ENCODE peak calls at places on chromosomes 4 and X, in ten cellular contexts. L is HL-60, R is fibroblast of mammary gland, I is AG09309, K is NT2/D1, T is kidney epithelial cell, P is cardiac muscle cell, V is OCI-LY7, Q is cardiac fibroblast, F is HCT116. H is an unnamed sample.

GRCh38 chr4:157887316-157887715 is 285.5 kb downstream of the GASK1B start:
- DNase-seq in L (no peak), R (no peak), I (no peak), K (no peak), T (no peak), P (no peak), V (no peak), Q (no peak), F (no peak), H (no peak)

GRCh38 chr4:26140150-26140898 is 180.5 kb upstream of the RBPJ start:
- DNase-seq in L (no peak), R (peak), I (peak), K (no peak), T (peak), P (no peak), V (no peak), Q (peak), F (no peak), H (no peak)

GRCh38 chrX:153921511-153922285 is 4.4 kb downstream of the ARHGAP4 start:
- DNase-seq in L (no peak), R (no peak), I (no peak), K (no peak), T (no peak), P (no peak), V (no peak), Q (no peak), F (no peak), H (no peak)

GRCh38 chrX:31547416-31547815 is 475.6 kb upstream of the FTHL17 start:
- DNase-seq in L (no peak), R (peak), I (no peak), K (no peak), T (no peak), P (no peak), V (no peak), Q (no peak), F (no peak), H (no peak)

GRCh38 chr4:115723621-115724020 is 610.2 kb upstream of the NDST4 start:
- DNase-seq in L (no peak), R (no peak), I (no peak), K (no peak), T (no peak), P (no peak), V (no peak), Q (no peak), F (no peak), H (no peak)

GRCh38 chr4:128249787-128250668 is 37.6 kb downstream of the PGRMC2 start:
- DNase-seq in L (no peak), R (peak), I (no peak), K (no peak), T (no peak), P (no peak), V (peak), Q (peak), F (peak), H (peak)

GRCh38 chr4:102404551-102404969 is 59.3 kb upstream of the SLC39A8 start:
- DNase-seq in L (no peak), R (peak), I (peak), K (no peak), T (no peak), P (peak), V (no peak), Q (peak), F (no peak), H (no peak)

GRCh38 chr4:56786955-56787354 is 34.5 kb downstream of the SPINK2 start:
- DNase-seq in L (no peak), R (peak), I (peak), K (no peak), T (peak), P (peak), V (no peak), Q (peak), F (no peak), H (no peak)

GRCh38 chr4:168241953-168242352 is 76.6 kb downstream of the DDX60 start:
- DNase-seq in L (no peak), R (no peak), I (no peak), K (no peak), T (no peak), P (no peak), V (no peak), Q (no peak), F (no peak), H (no peak)

GRCh38 chrX:143788265-143788664 is 67.7 kb upstream of the SPANXN2 start:
- DNase-seq in L (peak), R (peak), I (no peak), K (peak), T (no peak), P (peak), V (peak), Q (peak), F (no peak), H (peak)

GRCh38 chr4:26197018-26197779 is 123.6 kb upstream of the RBPJ start:
- DNase-seq in L (peak), R (peak), I (peak), K (no peak), T (peak), P (peak), V (peak), Q (peak), F (peak), H (peak)

GRCh38 chr4:132502096-132502552 is 647.0 kb upstream of the PCDH10 start:
- DNase-seq in L (no peak), R (no peak), I (no peak), K (no peak), T (no peak), P (no peak), V (no peak), Q (no peak), F (no peak), H (no peak)

GRCh38 chr4:139014391-139015268 is 951 bp upstream of the NOCT start:
- DNase-seq in L (no peak), R (peak), I (peak), K (no peak), T (peak), P (peak), V (no peak), Q (peak), F (peak), H (no peak)

GRCh38 chr4:146179784-146180405 is 4.4 kb downstream of the LSM6 start:
- DNase-seq in L (no peak), R (peak), I (no peak), K (no peak), T (no peak), P (no peak), V (no peak), Q (no peak), F (no peak), H (no peak)

GRCh38 chrX:107565916-107566602 is 62.3 kb upstream of the PRPS1 start:
- DNase-seq in L (no peak), R (peak), I (no peak), K (no peak), T (peak), P (peak), V (no peak), Q (peak), F (peak), H (peak)

GRCh38 chrX:114924423-114924822 is 93.0 kb downstream of the IL13RA2 start:
- DNase-seq in L (no peak), R (no peak), I (peak), K (no peak), T (no peak), P (no peak), V (no peak), Q (no peak), F (no peak), H (no peak)

GRCh38 chrX:45134303-45134702 is 66.4 kb downstream of the DIPK2B start:
- DNase-seq in L (no peak), R (no peak), I (no peak), K (no peak), T (no peak), P (peak), V (no peak), Q (no peak), F (no peak), H (no peak)

GRCh38 chr4:35325908-35326453 is 918.3 kb downstream of the ARAP2 start:
- DNase-seq in L (no peak), R (no peak), I (no peak), K (no peak), T (no peak), P (no peak), V (no peak), Q (no peak), F (no peak), H (no peak)

GRCh38 chr4:168865854-168866253 is 144.2 kb downstream of the CBR4 start:
- DNase-seq in L (no peak), R (no peak), I (no peak), K (no peak), T (no peak), P (no peak), V (no peak), Q (no peak), F (no peak), H (no peak)

GRCh38 chrX:10166731-10167149 is 10.0 kb downstream of the CLCN4 start:
- DNase-seq in L (peak), R (no peak), I (no peak), K (no peak), T (no peak), P (peak), V (peak), Q (no peak), F (no peak), H (no peak)

GRCh38 chr4:34733185-34733916 is 1511.0 kb downstream of the ARAP2 start:
- DNase-seq in L (no peak), R (peak), I (no peak), K (no peak), T (no peak), P (no peak), V (no peak), Q (no peak), F (no peak), H (no peak)

GRCh38 chr4:15400911-15401671 is 26.7 kb upstream of the C1QTNF7 start:
- DNase-seq in L (peak), R (peak), I (peak), K (peak), T (no peak), P (peak), V (no peak), Q (peak), F (no peak), H (peak)

GRCh38 chr4:165872443-165873297 is at the start of gene TLL1:
- DNase-seq in L (no peak), R (peak), I (no peak), K (no peak), T (peak), P (peak), V (no peak), Q (peak), F (no peak), H (no peak)

GRCh38 chrX:135985123-135985973 is at the start of gene SLC9A6:
- DNase-seq in L (peak), R (peak), I (no peak), K (no peak), T (no peak), P (peak), V (peak), Q (peak), F (no peak), H (peak)

DNA sequence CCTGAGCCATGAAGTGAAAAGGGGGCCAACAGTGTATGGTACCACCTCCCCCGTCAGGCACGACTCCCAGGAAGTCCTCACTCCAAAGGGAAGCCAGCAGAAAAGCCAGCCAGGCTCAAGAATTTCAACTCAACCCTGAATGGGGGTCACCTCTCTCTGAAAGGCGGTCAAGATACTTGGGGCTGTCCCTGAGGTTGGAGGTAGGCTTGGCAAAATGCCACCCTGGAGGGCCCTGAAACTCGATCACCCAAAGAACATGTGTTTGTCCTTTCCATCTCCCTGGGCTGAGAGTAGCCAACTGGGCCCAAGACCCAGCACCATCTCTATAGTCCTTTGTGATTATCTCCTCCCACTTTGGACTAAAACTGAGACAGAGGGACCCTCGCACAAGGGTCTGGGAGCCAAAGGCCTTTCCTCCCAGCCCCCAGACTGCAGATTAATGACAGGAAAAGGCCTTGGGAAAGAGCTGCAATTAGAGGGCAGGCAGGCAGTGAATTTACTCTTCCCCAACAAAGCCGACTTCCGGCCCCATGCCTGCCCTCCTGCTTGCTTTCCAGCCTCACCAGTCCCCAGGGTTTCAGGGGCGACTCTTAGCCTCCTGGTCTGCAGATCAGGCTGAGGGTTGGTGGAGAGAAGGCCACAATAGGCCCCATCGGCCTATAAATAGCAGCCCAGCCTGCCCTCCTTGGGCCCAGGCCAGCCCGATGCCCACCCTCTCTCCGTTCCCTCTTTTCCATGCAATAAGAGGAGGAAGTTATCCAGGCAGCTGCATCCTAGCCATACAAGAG is 5.6 kb downstream of the SASH3 start:
- DNase-seq in L (no peak), R (no peak), I (no peak), K (no peak), T (no peak), P (no peak), V (no peak), Q (no peak), F (no peak), H (no peak)
- H3K4me3 ChIP-seq in L (no peak), R (no peak), I (no peak), K (no peak), T (no peak), P (no peak), V (peak), Q (no peak), F (no peak), H (no peak)

GRCh38 chr4:154608555-154609252 is 3.8 kb downstream of the FGG start:
- DNase-seq in L (no peak), R (no peak), I (no peak), K (no peak), T (no peak), P (no peak), V (no peak), Q (no peak), F (no peak), H (no peak)
- H3K4me3 ChIP-seq in L (no peak), R (no peak), I (no peak), K (no peak), T (no peak), P (no peak), V (no peak), Q (no peak), F (no peak), H (no peak)

GRCh38 chr4:108172231-108172779 is 3.6 kb upstream of the LEF1 start:
- DNase-seq in L (no peak), R (no peak), I (no peak), K (no peak), T (no peak), P (peak), V (peak), Q (no peak), F (no peak), H (no peak)
- H3K4me3 ChIP-seq in L (peak), R (no peak), I (no peak), K (peak), T (peak), P (peak), V (peak), Q (peak), F (no peak), H (peak)

DNA sequence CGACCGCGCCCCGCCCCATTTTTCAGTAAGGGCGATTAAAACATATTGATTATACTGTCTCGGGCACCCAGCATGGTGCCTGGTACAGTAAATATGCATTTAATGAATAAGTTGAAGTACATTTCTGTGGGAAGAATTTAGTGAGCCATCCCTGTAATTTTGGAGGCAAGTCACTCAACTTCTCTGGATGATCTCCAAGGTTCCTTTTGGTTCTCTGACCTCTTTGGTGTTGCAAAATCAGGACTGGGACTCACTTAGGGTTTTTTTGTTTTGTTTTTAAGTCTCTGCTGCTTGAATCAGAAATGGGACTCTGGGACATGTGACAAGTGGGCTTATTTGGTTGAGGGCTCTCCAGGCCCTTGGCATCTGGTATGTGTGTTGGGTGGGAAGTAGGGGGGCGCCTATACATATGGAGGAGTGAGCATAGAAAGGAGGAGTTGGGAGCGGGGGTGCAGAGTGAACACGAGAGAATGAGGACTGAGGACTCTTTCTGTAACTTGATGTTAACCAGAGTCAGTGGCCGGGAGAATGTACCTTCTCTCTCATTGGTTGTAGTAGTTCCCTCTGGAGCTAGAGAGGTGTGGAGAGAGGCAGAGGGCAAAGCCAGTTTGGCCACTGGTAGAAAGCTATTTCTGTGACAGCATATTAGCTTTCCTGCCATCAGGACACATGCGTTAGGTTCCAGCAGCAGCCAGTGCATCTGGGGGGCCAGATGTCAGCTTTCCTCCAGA is 1.9 kb downstream of the ARHGAP10 start:
- DNase-seq in L (no peak), R (peak), I (no peak), K (no peak), T (no peak), P (peak), V (no peak), Q (peak), F (no peak), H (no peak)
- H3K4me3 ChIP-seq in L (no peak), R (peak), I (peak), K (peak), T (peak), P (peak), V (no peak), Q (peak), F (peak), H (no peak)

DNA sequence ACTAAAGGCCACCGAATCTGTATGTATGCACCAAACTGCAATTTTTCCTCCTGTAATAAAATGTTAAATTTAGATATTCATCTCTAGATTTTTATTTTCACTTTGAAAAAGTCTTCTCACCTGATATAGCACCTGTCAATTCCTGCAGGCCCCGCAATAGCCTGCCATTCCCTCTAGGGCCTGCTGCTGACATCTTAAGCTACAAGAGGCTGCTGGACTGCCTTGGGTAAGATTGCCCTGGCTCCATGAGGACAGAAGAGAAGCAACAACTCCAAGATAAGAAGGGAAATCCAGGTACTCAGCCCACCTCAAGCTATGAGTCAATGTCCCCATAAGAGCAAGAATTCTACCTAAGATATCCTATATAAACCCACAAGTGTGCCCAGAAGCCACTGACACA is 230.2 kb upstream of the AGTR2 start:
- DNase-seq in L (no peak), R (no peak), I (no peak), K (no peak), T (no peak), P (no peak), V (no peak), Q (no peak), F (no peak), H (no peak)
- H3K4me3 ChIP-seq in L (no peak), R (no peak), I (no peak), K (no peak), T (no peak), P (no peak), V (no peak), Q (no peak), F (no peak), H (no peak)

GRCh38 chr4:10750714-10751113 is 66.1 kb upstream of the CLNK start:
- DNase-seq in L (no peak), R (peak), I (no peak), K (no peak), T (no peak), P (no peak), V (no peak), Q (peak), F (no peak), H (no peak)
- H3K4me3 ChIP-seq in L (no peak), R (no peak), I (no peak), K (no peak), T (no peak), P (no peak), V (no peak), Q (no peak), F (no peak), H (no peak)

DNA sequence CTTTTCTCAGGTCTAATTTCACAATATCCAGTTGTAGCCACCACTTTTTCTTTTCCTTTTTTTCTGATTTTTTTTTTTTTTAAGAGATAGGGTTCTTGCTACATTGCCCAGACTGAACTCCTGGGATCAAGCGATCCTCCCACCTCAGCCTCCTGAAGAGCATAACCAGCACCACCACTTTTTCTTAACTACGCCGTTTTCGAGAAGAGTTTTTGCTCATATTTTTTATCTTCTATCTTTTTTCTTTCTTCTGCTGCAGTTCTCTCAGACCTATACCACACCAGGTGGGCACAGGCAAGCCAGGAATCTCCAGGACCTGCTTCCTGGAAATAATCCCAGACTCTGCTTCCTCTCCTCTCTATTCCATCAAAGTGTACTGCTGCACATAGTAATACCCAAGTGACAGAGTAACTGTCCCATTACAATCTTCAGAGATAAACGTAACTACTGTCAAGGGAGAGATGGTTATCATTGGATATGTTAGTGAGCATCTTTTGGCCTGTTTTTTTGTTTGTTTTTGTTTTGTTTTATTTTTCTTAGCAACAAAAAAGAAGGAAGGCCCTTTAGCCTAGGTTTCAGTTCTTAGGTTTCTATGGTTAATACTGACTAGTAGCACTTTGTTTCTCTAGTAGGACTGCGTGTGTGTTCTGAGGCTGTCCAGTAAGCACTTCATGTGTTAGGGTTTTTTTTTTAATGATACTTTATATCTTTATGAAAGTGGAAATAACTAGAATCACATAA is 59.2 kb upstream of the TXK start:
- DNase-seq in L (no peak), R (no peak), I (no peak), K (no peak), T (no peak), P (no peak), V (no peak), Q (no peak), F (no peak), H (no peak)
- H3K4me3 ChIP-seq in L (no peak), R (no peak), I (no peak), K (no peak), T (no peak), P (no peak), V (no peak), Q (no peak), F (no peak), H (no peak)

DNA sequence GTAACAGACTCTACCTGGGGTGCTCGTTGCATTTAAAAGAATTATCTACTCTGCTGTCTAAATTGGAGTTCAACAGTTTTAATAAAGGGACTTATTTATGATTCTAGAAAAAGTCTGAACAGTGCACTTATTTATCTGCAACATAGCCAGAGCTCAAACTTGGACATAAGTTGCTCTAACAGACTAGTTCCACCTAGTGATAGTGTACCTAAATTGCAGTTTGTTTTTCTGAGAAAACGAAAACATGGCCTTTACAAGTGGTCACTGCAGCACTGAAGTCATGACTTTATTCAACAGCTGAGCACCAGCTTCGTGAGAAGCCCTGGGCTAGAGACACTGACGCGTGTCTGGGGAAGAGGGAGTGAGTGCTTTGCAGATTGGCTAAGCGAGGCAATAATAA is 77.3 kb upstream of the IGSF1 start:
- DNase-seq in L (no peak), R (no peak), I (no peak), K (no peak), T (no peak), P (no peak), V (no peak), Q (no peak), F (no peak), H (no peak)
- H3K4me3 ChIP-seq in L (no peak), R (no peak), I (no peak), K (no peak), T (no peak), P (no peak), V (no peak), Q (no peak), F (no peak), H (no peak)